ENCODE peak calls at places on chromosomes 13 and 19, in nine cellular contexts. M is heart left ventricle, N is BJ, O is ovary, Y is brain microvascular endothelial cell, A is cardiac muscle cell, U is fibroblast of lung, G is GM13977, K is mesothelial cell of epicardium. R is an unnamed sample.

GRCh38 chr13:43298799-43299198 is 275.4 kb downstream of the DNAJC15 start:
- DNase-seq in M (no peak), A (no peak), U (no peak), Y (no peak), G (no peak), K (no peak), O (no peak), N (no peak), R (no peak)

GRCh38 chr19:50380137-50380536 is 3.9 kb downstream of the NR1H2 start:
- DNase-seq in M (no peak), G (no peak), U (no peak), Y (no peak), N (no peak), O (no peak), A (no peak), K (no peak), R (no peak)

GRCh38 chr13:99215466-99215865 is 14.8 kb downstream of the UBAC2 start:
- DNase-seq in O (no peak), K (no peak), M (peak; percentile 34), A (no peak), U (no peak), Y (no peak), N (no peak), G (no peak), R (no peak)

GRCh38 chr13:27005976-27006518 is 165.6 kb downstream of the USP12 start:
- DNase-seq in M (no peak), O (no peak), N (no peak), Y (no peak), G (no peak), U (no peak), K (no peak), A (no peak), R (peak; percentile 24)

GRCh38 chr19:33622505-33622808 is 704 bp downstream of the CHST8 start:
- DNase-seq in U (no peak), M (no peak), Y (no peak), K (no peak), G (peak; percentile 39), A (peak; percentile 7), N (no peak), O (no peak), R (no peak)

GRCh38 chr19:35031072-35031881 is 1.0 kb downstream of the SCN1B start:
- DNase-seq in N (no peak), O (peak; percentile 62), Y (no peak), A (peak; percentile 42), M (no peak), G (no peak), U (peak; percentile 28), K (no peak), R (peak; percentile 61)

GRCh38 chr13:45292176-45292575 is 48.8 kb downstream of the TPT1 start:
- DNase-seq in Y (no peak), N (no peak), O (no peak), K (no peak), G (no peak), U (no peak), A (no peak), M (no peak), R (no peak)

GRCh38 chr19:41175825-41176734 is 16.9 kb upstream of the CYP2S1 start:
- DNase-seq in U (peak; percentile 59), Y (peak; percentile 69), G (no peak), O (peak; percentile 54), K (peak; percentile 78), M (peak; percentile 61), N (peak; percentile 38), A (peak; percentile 73), R (no peak)

GRCh38 chr13:87259479-87260083 is 411.6 kb upstream of the SLITRK5 start:
- DNase-seq in Y (no peak), G (no peak), O (no peak), K (no peak), M (no peak), N (no peak), U (peak; percentile 12), A (peak; percentile 2), R (peak; percentile 47)

GRCh38 chr13:40221460-40222201 is 444.8 kb downstream of the FOXO1 start:
- DNase-seq in K (no peak), G (no peak), M (no peak), Y (peak; percentile 79), A (peak; percentile 90), N (no peak), U (peak; percentile 91), O (no peak), R (no peak)

GRCh38 chr13:45522571-45522970 is 57.8 kb downstream of the COG3 start:
- DNase-seq in M (no peak), U (no peak), O (no peak), G (no peak), Y (no peak), N (peak; percentile 52), A (no peak), K (no peak), R (no peak)

GRCh38 chr13:26914624-26915023 is 154.0 kb upstream of the GPR12 start:
- DNase-seq in O (no peak), M (no peak), A (peak; percentile 10), G (no peak), U (peak; percentile 5), Y (no peak), N (no peak), K (no peak), R (no peak)

GRCh38 chr19:12580180-12580694 is 29.0 kb upstream of the ZNF564 start:
- DNase-seq in G (no peak), M (no peak), K (no peak), Y (peak; percentile 16), U (no peak), N (no peak), A (peak; percentile 41), O (no peak), R (no peak)

GRCh38 chr13:41056996-41057711 is 4.2 kb upstream of the WBP4 start:
- DNase-seq in K (no peak), A (no peak), Y (no peak), U (no peak), M (no peak), N (no peak), G (no peak), O (no peak), R (no peak)

GRCh38 chr13:79667771-79668170 is 186.8 kb downstream of the NDFIP2 start:
- DNase-seq in M (no peak), A (no peak), Y (no peak), G (no peak), O (no peak), N (no peak), U (no peak), K (no peak), R (no peak)

DNA sequence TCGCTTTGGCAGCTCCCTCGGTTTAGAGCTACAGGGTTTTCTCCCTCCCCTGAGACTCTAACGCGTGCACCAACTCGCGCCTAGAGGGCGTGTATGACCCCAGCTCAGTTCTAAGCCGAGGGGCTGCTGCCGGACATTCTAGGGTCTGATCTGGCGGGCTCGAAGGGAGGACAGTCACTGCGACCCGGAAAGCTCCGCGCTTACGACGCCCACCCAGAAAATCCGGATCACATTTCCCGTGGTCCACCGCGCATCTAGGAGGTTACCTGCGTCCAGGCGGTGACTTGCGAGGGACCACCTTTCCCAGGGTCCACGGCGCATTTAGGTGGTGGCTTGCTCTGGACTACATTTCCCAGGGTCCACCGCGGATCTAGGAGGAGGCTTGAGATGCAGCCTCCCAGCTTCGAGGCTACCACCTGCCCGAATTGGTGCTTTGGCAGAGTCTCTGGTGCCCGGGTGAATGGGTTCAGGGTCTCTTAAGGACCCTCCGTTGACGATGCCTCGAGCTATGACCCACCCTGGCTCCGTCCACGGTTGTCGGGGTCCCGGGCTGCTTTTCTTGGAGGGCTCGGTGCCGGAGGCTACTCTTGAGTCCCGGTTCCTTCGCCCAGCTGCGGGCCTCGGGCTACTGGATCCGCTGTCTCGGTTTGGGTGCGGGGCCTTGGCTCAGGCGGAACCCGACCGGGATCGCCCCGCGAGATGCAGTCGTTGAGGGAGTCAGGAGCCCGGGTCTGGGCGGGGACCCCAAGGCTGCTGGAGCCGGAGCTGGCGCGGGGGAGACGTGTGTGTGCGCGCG is 30.5 kb downstream of the ZNF146 start:
- DNase-seq in O (no peak), Y (no peak), G (no peak), A (peak; percentile 26), U (peak; percentile 28), M (no peak), N (no peak), K (no peak), R (peak; percentile 71)
- TF ChIP-seq CTCF in O (no peak), Y (no peak), G (no peak), A (no peak), U (no peak), M (no peak), N (no peak), K (no peak), R (no peak)

GRCh38 chr13:48646791-48647190 is 6.9 kb upstream of the CYSLTR2 start:
- DNase-seq in M (no peak), Y (no peak), G (no peak), A (no peak), O (no peak), N (no peak), K (no peak), U (no peak), R (no peak)

GRCh38 chr13:48648446-48648845 is 5.3 kb upstream of the CYSLTR2 start:
- DNase-seq in Y (no peak), M (no peak), U (no peak), N (no peak), G (no peak), K (no peak), A (no peak), O (no peak), R (no peak)

GRCh38 chr13:48644951-48645350 is 8.8 kb upstream of the CYSLTR2 start:
- DNase-seq in M (no peak), U (no peak), N (no peak), G (no peak), K (no peak), A (no peak), Y (no peak), O (no peak), R (peak; percentile 45)

GRCh38 chr13:48645845-48646244 is 7.9 kb upstream of the CYSLTR2 start:
- DNase-seq in Y (no peak), M (no peak), K (no peak), G (no peak), U (no peak), A (no peak), O (no peak), N (no peak), R (no peak)

DNA sequence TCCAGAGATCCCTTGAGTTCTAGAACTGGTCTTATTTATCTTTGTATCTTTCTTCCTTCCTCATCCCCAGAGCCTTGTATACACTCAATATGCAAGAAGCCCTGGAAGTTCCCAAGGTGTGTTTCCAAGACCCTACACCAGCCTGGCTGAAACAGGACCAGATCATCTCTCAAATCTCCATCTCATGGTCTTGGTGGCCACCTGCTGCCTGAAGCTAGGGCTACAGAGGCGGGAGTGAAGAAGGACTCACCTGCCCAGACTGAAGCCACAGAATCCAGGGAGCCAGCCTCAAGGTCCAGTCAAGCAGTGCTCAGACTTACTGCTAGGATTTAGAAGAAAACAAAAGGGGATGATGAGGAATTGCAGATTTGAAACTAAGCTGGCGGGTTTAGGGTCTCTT is 6.1 kb upstream of the CYSLTR2 start:
- DNase-seq in M (no peak), Y (no peak), A (no peak), N (no peak), K (no peak), U (no peak), O (no peak), G (no peak), R (no peak)
- TF ChIP-seq CTCF in M (no peak), Y (peak; percentile 28), A (no peak), N (no peak), K (no peak), U (no peak), O (no peak), G (peak; percentile 14), R (no peak)

GRCh38 chr19:45960595-45961235 is 12.9 kb downstream of the NOVA2 start:
- DNase-seq in G (no peak), U (no peak), Y (no peak), A (no peak), O (no peak), K (no peak), N (no peak), M (no peak), R (peak; percentile 80)
- TF ChIP-seq CTCF in G (no peak), U (no peak), Y (no peak), A (no peak), O (no peak), K (no peak), N (no peak), M (no peak), R (peak; percentile 30)

GRCh38 chr19:36051236-36051635 is 2.8 kb downstream of the THAP8 start:
- DNase-seq in Y (no peak), G (no peak), M (no peak), U (no peak), K (no peak), A (no peak), O (no peak), N (no peak), R (peak; percentile 25)
- TF ChIP-seq CTCF in Y (peak; percentile 59), G (peak; percentile 33), M (no peak), U (peak; percentile 6), K (no peak), A (peak; percentile 31), O (no peak), N (peak; percentile 27), R (no peak)

R was measured in glutamatergic neuron.